ENCODE peak calls at places on chromosomes 2 and 18, in four cellular contexts. K is NCI-H1105, A is Kasumi-1, G is iris pigment epithelial cell. U is an unnamed sample.

GRCh38 chr2:153386481-153386891 is 92.1 kb downstream of the RPRM start:
- DNase-seq in K (no peak), A (no peak), G (peak; percentile 31), U (no peak)

GRCh38 chr2:30588891-30589495 is 141.9 kb downstream of the LCLAT1 start:
- DNase-seq in K (no peak), A (no peak), G (no peak), U (peak; percentile 8)

GRCh38 chr2:132564065-132564464 is 105.9 kb downstream of the LYPD1 start:
- DNase-seq in K (no peak), A (no peak), G (no peak), U (no peak)

GRCh38 chr2:47346-48218 is 1.3 kb upstream of the FAM110C start:
- DNase-seq in K (no peak), A (no peak), G (no peak), U (no peak)

GRCh38 chr2:151946856-151947523 is 118.8 kb upstream of the ARL5A start:
- DNase-seq in K (no peak), A (peak; percentile 50), G (peak; percentile 14), U (peak; percentile 10)

GRCh38 chr2:240648155-240648649 is 22.9 kb downstream of the GPR35 start:
- DNase-seq in K (no peak), A (no peak), G (no peak), U (no peak)

GRCh38 chr18:63421514-63421913 is 762 bp downstream of the VPS4B start:
- DNase-seq in K (no peak), A (no peak), G (peak; percentile 30), U (peak; percentile 15)

GRCh38 chr18:13416208-13416607 is 197.6 kb downstream of the LDLRAD4 start:
- DNase-seq in K (no peak), A (no peak), G (no peak), U (no peak)

GRCh38 chr2:105308785-105309540 is 20.6 kb downstream of the TGFBRAP1 start:
- DNase-seq in K (no peak), A (peak; percentile 86), G (peak; percentile 58), U (no peak)

GRCh38 chr18:49362431-49362830 is 98.0 kb downstream of the DYM start:
- DNase-seq in K (no peak), A (no peak), G (peak; percentile 9), U (peak; percentile 42)

GRCh38 chr18:58378980-58379379 is 249.9 kb downstream of the ALPK2 start:
- DNase-seq in K (no peak), A (no peak), G (no peak), U (no peak)

GRCh38 chr18:10149768-10150556 is 236.1 kb downstream of the VAPA start:
- DNase-seq in K (no peak), A (no peak), G (no peak), U (no peak)

GRCh38 chr2:68100189-68100588 is 37.4 kb upstream of the C1D start:
- DNase-seq in K (no peak), A (no peak), G (no peak), U (no peak)

GRCh38 chr2:109378682-109379081 is 235.1 kb downstream of the SEPTIN10 start:
- DNase-seq in K (no peak), A (no peak), G (no peak), U (no peak)

GRCh38 chr2:157312866-157313486 is 12.6 kb downstream of the ERMN start:
- DNase-seq in K (no peak), A (no peak), G (peak; percentile 20), U (peak; percentile 14)

GRCh38 chr18:49212819-49213218 is 247.6 kb downstream of the DYM start:
- DNase-seq in K (no peak), A (no peak), G (peak; percentile 89), U (peak; percentile 83)